ENCODE peak calls at places on chromosomes 5 and 9, in nine cellular contexts. One of them, this sample, is unnamed.

GRCh38 chr5:133985540-133986180 is 17.2 kb upstream of the C5orf15 start:
- DNase-seq in EL: no peak
- DNase-seq in K562: no peak
- DNase-seq in naive thymus-derived CD4-positive, alpha-beta T cell: no peak
- DNase-seq in KBM-7: no peak
- DNase-seq in HuH-7: no peak
- DNase-seq in erythroblast: no peak
- DNase-seq in NCI-H1105 treated with DMSO at 0.1 percent for 48 hours: no peak
- DNase-seq in AG08396: no peak
- DNase-seq in this sample: no peak

GRCh38 chr5:156435101-156435500 is 108.1 kb downstream of the SGCD start:
- DNase-seq in HuH-7: no peak
- DNase-seq in erythroblast: no peak
- DNase-seq in K562: no peak
- DNase-seq in AG08396: no peak
- DNase-seq in EL: no peak
- DNase-seq in KBM-7: no peak
- DNase-seq in NCI-H1105 treated with DMSO at 0.1 percent for 48 hours: no peak
- DNase-seq in naive thymus-derived CD4-positive, alpha-beta T cell: no peak
- DNase-seq in this sample: no peak

GRCh38 chr9:100505564-100506159 is 32.7 kb downstream of the TMEFF1 start:
- DNase-seq in AG08396: peak
- DNase-seq in KBM-7: peak
- DNase-seq in naive thymus-derived CD4-positive, alpha-beta T cell: no peak
- DNase-seq in erythroblast: peak
- DNase-seq in NCI-H1105 treated with DMSO at 0.1 percent for 48 hours: no peak
- DNase-seq in EL: peak
- DNase-seq in K562: peak
- DNase-seq in HuH-7: peak
- DNase-seq in this sample: no peak

GRCh38 chr5:132468665-132469379 is 21.8 kb downstream of the IRF1 start:
- DNase-seq in KBM-7: no peak
- DNase-seq in erythroblast: no peak
- DNase-seq in EL: no peak
- DNase-seq in HuH-7: no peak
- DNase-seq in AG08396: no peak
- DNase-seq in naive thymus-derived CD4-positive, alpha-beta T cell: no peak
- DNase-seq in NCI-H1105 treated with DMSO at 0.1 percent for 48 hours: no peak
- DNase-seq in K562: no peak
- DNase-seq in this sample: no peak

GRCh38 chr9:4905135-4905490 is 80.0 kb upstream of the JAK2 start:
- DNase-seq in NCI-H1105 treated with DMSO at 0.1 percent for 48 hours: no peak
- DNase-seq in EL: no peak
- DNase-seq in KBM-7: no peak
- DNase-seq in HuH-7: no peak
- DNase-seq in K562: no peak
- DNase-seq in naive thymus-derived CD4-positive, alpha-beta T cell: no peak
- DNase-seq in AG08396: no peak
- DNase-seq in erythroblast: no peak
- DNase-seq in this sample: no peak

GRCh38 chr9:107739601-107740082 is 250.1 kb upstream of the KLF4 start:
- DNase-seq in EL: peak
- DNase-seq in HuH-7: no peak
- DNase-seq in erythroblast: no peak
- DNase-seq in KBM-7: no peak
- DNase-seq in AG08396: no peak
- DNase-seq in naive thymus-derived CD4-positive, alpha-beta T cell: no peak
- DNase-seq in K562: no peak
- DNase-seq in NCI-H1105 treated with DMSO at 0.1 percent for 48 hours: peak
- DNase-seq in this sample: no peak

GRCh38 chr9:123871781-123872180 is 58.1 kb downstream of the DENND1A start:
- DNase-seq in AG08396: no peak
- DNase-seq in NCI-H1105 treated with DMSO at 0.1 percent for 48 hours: no peak
- DNase-seq in erythroblast: no peak
- DNase-seq in EL: no peak
- DNase-seq in KBM-7: no peak
- DNase-seq in naive thymus-derived CD4-positive, alpha-beta T cell: no peak
- DNase-seq in K562: no peak
- DNase-seq in HuH-7: no peak
- DNase-seq in this sample: no peak

GRCh38 chr5:41736641-41737040 is 133.6 kb downstream of the OXCT1 start:
- DNase-seq in EL: no peak
- DNase-seq in erythroblast: no peak
- DNase-seq in NCI-H1105 treated with DMSO at 0.1 percent for 48 hours: no peak
- DNase-seq in HuH-7: no peak
- DNase-seq in K562: no peak
- DNase-seq in naive thymus-derived CD4-positive, alpha-beta T cell: no peak
- DNase-seq in KBM-7: no peak
- DNase-seq in AG08396: no peak
- DNase-seq in this sample: no peak

GRCh38 chr9:99832558-99832864 is 10.8 kb downstream of the NR4A3 start:
- DNase-seq in KBM-7: no peak
- DNase-seq in erythroblast: no peak
- DNase-seq in EL: no peak
- DNase-seq in AG08396: no peak
- DNase-seq in NCI-H1105 treated with DMSO at 0.1 percent for 48 hours: no peak
- DNase-seq in K562: no peak
- DNase-seq in naive thymus-derived CD4-positive, alpha-beta T cell: no peak
- DNase-seq in HuH-7: no peak
- DNase-seq in this sample: no peak

GRCh38 chr5:121805931-121806330 is 45.8 kb upstream of the FTMT start:
- DNase-seq in EL: peak
- DNase-seq in naive thymus-derived CD4-positive, alpha-beta T cell: no peak
- DNase-seq in AG08396: no peak
- DNase-seq in HuH-7: peak
- DNase-seq in K562: no peak
- DNase-seq in NCI-H1105 treated with DMSO at 0.1 percent for 48 hours: no peak
- DNase-seq in KBM-7: no peak
- DNase-seq in erythroblast: no peak
- DNase-seq in this sample: peak

GRCh38 chr5:170483701-170484458 is 19.9 kb upstream of the KCNIP1 start:
- DNase-seq in erythroblast: no peak
- DNase-seq in naive thymus-derived CD4-positive, alpha-beta T cell: no peak
- DNase-seq in K562: no peak
- DNase-seq in NCI-H1105 treated with DMSO at 0.1 percent for 48 hours: peak
- DNase-seq in AG08396: no peak
- DNase-seq in EL: peak
- DNase-seq in KBM-7: no peak
- DNase-seq in HuH-7: no peak
- DNase-seq in this sample: no peak

GRCh38 chr5:139664273-139664693 is 16.1 kb downstream of the CXXC5 start:
- DNase-seq in K562: no peak
- DNase-seq in naive thymus-derived CD4-positive, alpha-beta T cell: no peak
- DNase-seq in NCI-H1105 treated with DMSO at 0.1 percent for 48 hours: no peak
- DNase-seq in KBM-7: peak
- DNase-seq in AG08396: no peak
- DNase-seq in erythroblast: no peak
- DNase-seq in EL: no peak
- DNase-seq in HuH-7: no peak
- DNase-seq in this sample: no peak

GRCh38 chr5:40995816-40996586 is 75.1 kb downstream of the MROH2B start:
- DNase-seq in erythroblast: no peak
- DNase-seq in KBM-7: no peak
- DNase-seq in EL: no peak
- DNase-seq in HuH-7: no peak
- DNase-seq in AG08396: no peak
- DNase-seq in NCI-H1105 treated with DMSO at 0.1 percent for 48 hours: no peak
- DNase-seq in naive thymus-derived CD4-positive, alpha-beta T cell: no peak
- DNase-seq in K562: no peak
- DNase-seq in this sample: no peak

GRCh38 chr9:124428751-124429529 is 13.7 kb upstream of the PSMB7 start:
- DNase-seq in NCI-H1105 treated with DMSO at 0.1 percent for 48 hours: no peak
- DNase-seq in erythroblast: no peak
- DNase-seq in EL: no peak
- DNase-seq in KBM-7: no peak
- DNase-seq in HuH-7: no peak
- DNase-seq in K562: no peak
- DNase-seq in naive thymus-derived CD4-positive, alpha-beta T cell: no peak
- DNase-seq in AG08396: no peak
- DNase-seq in this sample: no peak

GRCh38 chr5:171667341-171668096 is 118.1 kb upstream of the SMIM23 start:
- DNase-seq in HuH-7: no peak
- DNase-seq in EL: peak
- DNase-seq in K562: no peak
- DNase-seq in AG08396: peak
- DNase-seq in NCI-H1105 treated with DMSO at 0.1 percent for 48 hours: no peak
- DNase-seq in KBM-7: no peak
- DNase-seq in erythroblast: no peak
- DNase-seq in naive thymus-derived CD4-positive, alpha-beta T cell: no peak
- DNase-seq in this sample: no peak

GRCh38 chr9:109010676-109011655 is 2.3 kb downstream of the CTNNAL1 start:
- DNase-seq in AG08396: peak
- DNase-seq in erythroblast: peak
- DNase-seq in KBM-7: peak
- DNase-seq in EL: peak
- DNase-seq in NCI-H1105 treated with DMSO at 0.1 percent for 48 hours: no peak
- DNase-seq in HuH-7: peak
- DNase-seq in K562: peak
- DNase-seq in naive thymus-derived CD4-positive, alpha-beta T cell: no peak
- DNase-seq in this sample: no peak

GRCh38 chr5:119274767-119275130 is 81.1 kb upstream of the TNFAIP8 start:
- DNase-seq in NCI-H1105 treated with DMSO at 0.1 percent for 48 hours: no peak
- DNase-seq in EL: peak
- DNase-seq in HuH-7: no peak
- DNase-seq in K562: no peak
- DNase-seq in AG08396: peak
- DNase-seq in erythroblast: no peak
- DNase-seq in naive thymus-derived CD4-positive, alpha-beta T cell: no peak
- DNase-seq in KBM-7: peak
- DNase-seq in this sample: no peak

GRCh38 chr5:129097498-129098296 is 3.1 kb downstream of the ISOC1 start:
- DNase-seq in K562: no peak
- DNase-seq in AG08396: no peak
- DNase-seq in erythroblast: peak
- DNase-seq in naive thymus-derived CD4-positive, alpha-beta T cell: no peak
- DNase-seq in NCI-H1105 treated with DMSO at 0.1 percent for 48 hours: no peak
- DNase-seq in HuH-7: no peak
- DNase-seq in EL: no peak
- DNase-seq in KBM-7: no peak
- DNase-seq in this sample: no peak

GRCh38 chr9:83665576-83666200 is 42.1 kb downstream of the UBQLN1 start:
- DNase-seq in AG08396: no peak
- DNase-seq in naive thymus-derived CD4-positive, alpha-beta T cell: no peak
- DNase-seq in K562: no peak
- DNase-seq in KBM-7: peak
- DNase-seq in NCI-H1105 treated with DMSO at 0.1 percent for 48 hours: no peak
- DNase-seq in EL: no peak
- DNase-seq in erythroblast: no peak
- DNase-seq in HuH-7: no peak
- DNase-seq in this sample: no peak

GRCh38 chr5:33363537-33363936 is 77.2 kb upstream of the TARS1 start:
- DNase-seq in naive thymus-derived CD4-positive, alpha-beta T cell: no peak
- DNase-seq in NCI-H1105 treated with DMSO at 0.1 percent for 48 hours: no peak
- DNase-seq in KBM-7: no peak
- DNase-seq in HuH-7: no peak
- DNase-seq in K562: no peak
- DNase-seq in EL: no peak
- DNase-seq in erythroblast: no peak
- DNase-seq in AG08396: no peak
- DNase-seq in this sample: no peak

GRCh38 chr5:155727512-155728145 is 599.3 kb upstream of the SGCD start:
- DNase-seq in HuH-7: no peak
- DNase-seq in NCI-H1105 treated with DMSO at 0.1 percent for 48 hours: peak
- DNase-seq in erythroblast: no peak
- DNase-seq in naive thymus-derived CD4-positive, alpha-beta T cell: no peak
- DNase-seq in AG08396: no peak
- DNase-seq in K562: no peak
- DNase-seq in EL: no peak
- DNase-seq in KBM-7: no peak
- DNase-seq in this sample: no peak